ENCODE peak calls at places on chromosome 18, in eight cellular contexts. D is body of pancreas, Y is IMR-90, K is gastrocnemius medialis, J is uterus, R is ovary, G is heart left ventricle, N is tibial nerve. T is an unnamed sample.
A peak's percentile ranks its signal among the peaks of the same experiment; 100 is the strongest.

GRCh38 chr18:48192542-48192941 is 216.6 kb downstream of the ZBTB7C start:
- DNase-seq in N (no peak), R (no peak), J (no peak), K (no peak), G (no peak), Y (no peak), D (no peak), T (no peak)

GRCh38 chr18:12442946-12443345 is 35.2 kb downstream of the PRELID3A start:
- DNase-seq in N (no peak), Y (peak; percentile 75), D (no peak), R (no peak), G (no peak), K (no peak), J (no peak), T (no peak)

GRCh38 chr18:77478619-77479018 is 229.0 kb downstream of the GALR1 start:
- DNase-seq in R (peak; percentile 33), D (peak; percentile 57), J (peak; percentile 53), Y (no peak), K (peak; percentile 54), G (no peak), N (peak; percentile 76), T (peak; percentile 85)

GRCh38 chr18:49055787-49056186 is 105.0 kb upstream of the SMAD7 start:
- DNase-seq in K (peak; percentile 20), Y (peak; percentile 94), N (peak; percentile 51), R (peak; percentile 48), D (no peak), J (peak; percentile 34), G (peak; percentile 79), T (peak; percentile 93)

GRCh38 chr18:68024716-68025115 is 508.2 kb upstream of the DSEL start:
- DNase-seq in D (no peak), Y (no peak), G (no peak), N (peak; percentile 18), J (no peak), K (peak; percentile 2), R (no peak), T (no peak)

GRCh38 chr18:500556-501405 is at the start of gene COLEC12:
- DNase-seq in Y (no peak), G (peak; percentile 66), D (peak; percentile 58), R (no peak), N (peak; percentile 25), J (peak; percentile 21), K (no peak), T (peak; percentile 66)

GRCh38 chr18:35355140-35355618 is 11.0 kb upstream of the ZNF24 start:
- DNase-seq in K (peak; percentile 46), R (peak; percentile 50), Y (peak; percentile 83), G (peak; percentile 73), D (peak; percentile 85), J (peak; percentile 69), N (peak; percentile 76), T (peak; percentile 81)

GRCh38 chr18:10751711-10752110 is 225.9 kb downstream of the NAPG start:
- DNase-seq in K (no peak), N (no peak), D (no peak), R (no peak), G (no peak), Y (no peak), J (no peak), T (no peak)

GRCh38 chr18:12595571-12596255 is 62.2 kb downstream of the SPIRE1 start:
- DNase-seq in G (no peak), K (no peak), N (no peak), Y (no peak), J (no peak), R (no peak), D (no peak), T (no peak)

GRCh38 chr18:51054764-51055163 is 24.8 kb downstream of the SMAD4 start:
- DNase-seq in N (no peak), R (no peak), G (no peak), D (no peak), Y (peak; percentile 50), K (no peak), J (no peak), T (no peak)

GRCh38 chr18:10035306-10035991 is 121.6 kb downstream of the VAPA start:
- DNase-seq in Y (no peak), R (no peak), N (no peak), D (peak; percentile 87), K (no peak), G (no peak), J (peak; percentile 24), T (no peak)

GRCh38 chr18:9974279-9974915 is 60.6 kb downstream of the VAPA start:
- DNase-seq in G (no peak), J (peak; percentile 59), N (no peak), R (no peak), D (no peak), K (no peak), Y (peak; percentile 65), T (no peak)

GRCh38 chr18:44740000-44740399 is 59.3 kb downstream of the SETBP1 start:
- DNase-seq in K (no peak), G (no peak), N (no peak), Y (no peak), D (peak; percentile 71), R (no peak), J (no peak), T (no peak)

GRCh38 chr18:10140928-10141327 is 227.1 kb downstream of the VAPA start:
- DNase-seq in D (peak; percentile 48), G (no peak), J (no peak), N (no peak), R (no peak), K (no peak), Y (peak; percentile 52), T (no peak)

GRCh38 chr18:76379226-76380126 is 115.6 kb downstream of the ZNF516 start:
- DNase-seq in R (no peak), Y (no peak), J (peak; percentile 17), K (no peak), G (no peak), N (no peak), D (no peak), T (peak; percentile 67)

GRCh38 chr18:76377359-76377756 is 117.7 kb downstream of the ZNF516 start:
- DNase-seq in Y (no peak), K (no peak), J (no peak), D (no peak), N (no peak), G (no peak), R (no peak), T (peak; percentile 74)

GRCh38 chr18:76380127-76380729 is 114.8 kb downstream of the ZNF516 start:
- DNase-seq in R (no peak), K (no peak), N (no peak), J (no peak), D (no peak), G (no peak), Y (no peak), T (no peak)

GRCh38 chr18:76376668-76377358 is 118.2 kb downstream of the ZNF516 start:
- DNase-seq in Y (no peak), K (no peak), D (no peak), G (no peak), J (no peak), N (no peak), R (no peak), T (peak; percentile 60)

DNA sequence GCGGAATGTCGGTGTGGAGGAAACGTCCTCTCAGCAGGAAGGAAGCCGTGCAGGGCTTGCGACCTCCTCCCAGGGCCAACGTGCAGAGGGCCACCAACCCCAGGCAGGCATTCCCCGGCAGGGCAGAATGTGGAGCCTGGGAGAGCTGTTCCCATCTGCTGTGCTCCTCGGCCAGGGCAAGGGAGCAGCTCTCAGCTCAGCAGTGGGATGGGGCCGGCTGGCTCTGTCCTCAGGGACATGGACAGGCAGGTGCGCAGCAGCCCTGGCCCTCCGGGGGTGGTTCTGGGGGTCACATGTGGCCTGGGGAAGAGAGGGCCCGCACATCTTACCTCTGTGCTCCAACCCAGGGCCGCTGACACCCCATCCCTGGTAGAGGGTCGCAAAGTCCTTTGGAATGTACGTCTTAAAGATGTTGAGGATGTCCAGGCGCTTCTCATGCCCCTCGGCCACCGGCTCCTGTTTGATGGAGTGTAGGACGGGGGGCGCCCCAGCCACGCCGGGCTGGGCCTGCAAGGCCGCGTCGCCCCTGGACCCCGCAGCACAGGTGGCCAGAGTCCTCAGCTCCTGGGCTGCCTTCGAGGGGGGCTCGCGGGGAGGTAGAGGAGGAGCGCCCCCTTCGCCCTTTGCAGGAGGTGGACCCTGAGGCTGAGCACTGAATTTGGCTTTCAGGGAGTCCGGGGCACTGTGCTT is 116.4 kb downstream of the ZNF516 start:
- DNase-seq in Y (no peak), G (no peak), D (no peak), N (no peak), K (no peak), J (no peak), R (no peak), T (peak; percentile 58)
- TF ChIP-seq POLR2A in Y (no peak), G (no peak), D (no peak), N (no peak), K (no peak), J (no peak), R (no peak), T (no peak)

DNA sequence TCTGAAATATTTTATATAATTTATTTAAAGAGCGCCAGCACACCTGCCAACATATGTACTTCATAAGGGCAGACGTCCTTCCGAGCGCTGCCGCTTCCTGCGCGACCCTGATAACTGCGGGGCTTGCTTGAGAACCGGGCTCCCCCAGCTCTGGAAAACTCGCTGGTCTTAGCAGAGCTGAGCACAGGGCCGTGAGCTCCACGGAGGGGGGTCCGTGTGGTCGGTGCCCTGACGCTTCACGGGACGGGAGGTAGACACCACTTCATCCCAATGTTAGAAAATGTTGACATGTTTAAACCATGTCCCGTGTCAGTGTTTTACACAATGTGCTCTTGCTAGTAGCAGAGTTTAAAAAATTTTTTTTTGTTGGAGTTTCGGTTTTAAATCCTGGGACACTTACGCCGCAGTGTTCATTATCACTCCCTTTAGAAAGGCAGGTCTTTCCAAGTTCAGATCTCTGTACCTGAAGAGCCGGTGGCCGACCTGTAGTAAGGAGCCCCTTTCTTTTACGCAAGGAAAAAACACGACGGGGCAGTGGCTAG is 1.6 kb downstream of the NFATC1 start:
- DNase-seq in D (no peak), R (peak; percentile 29), N (no peak), K (no peak), G (peak; percentile 53), J (no peak), Y (no peak), T (peak; percentile 64)
- H3K27me3 ChIP-seq in D (no peaks in the 10 kb centered on the region), R (no peaks in the 10 kb centered on the region), N (no peaks in the 10 kb centered on the region), K (no peaks in the 10 kb centered on the region), G (no peaks in the 10 kb centered on the region), J (no peaks in the 10 kb centered on the region), Y (peaks cover 9% of the 10 kb centered on the region), T (no peaks in the 10 kb centered on the region)

DNA sequence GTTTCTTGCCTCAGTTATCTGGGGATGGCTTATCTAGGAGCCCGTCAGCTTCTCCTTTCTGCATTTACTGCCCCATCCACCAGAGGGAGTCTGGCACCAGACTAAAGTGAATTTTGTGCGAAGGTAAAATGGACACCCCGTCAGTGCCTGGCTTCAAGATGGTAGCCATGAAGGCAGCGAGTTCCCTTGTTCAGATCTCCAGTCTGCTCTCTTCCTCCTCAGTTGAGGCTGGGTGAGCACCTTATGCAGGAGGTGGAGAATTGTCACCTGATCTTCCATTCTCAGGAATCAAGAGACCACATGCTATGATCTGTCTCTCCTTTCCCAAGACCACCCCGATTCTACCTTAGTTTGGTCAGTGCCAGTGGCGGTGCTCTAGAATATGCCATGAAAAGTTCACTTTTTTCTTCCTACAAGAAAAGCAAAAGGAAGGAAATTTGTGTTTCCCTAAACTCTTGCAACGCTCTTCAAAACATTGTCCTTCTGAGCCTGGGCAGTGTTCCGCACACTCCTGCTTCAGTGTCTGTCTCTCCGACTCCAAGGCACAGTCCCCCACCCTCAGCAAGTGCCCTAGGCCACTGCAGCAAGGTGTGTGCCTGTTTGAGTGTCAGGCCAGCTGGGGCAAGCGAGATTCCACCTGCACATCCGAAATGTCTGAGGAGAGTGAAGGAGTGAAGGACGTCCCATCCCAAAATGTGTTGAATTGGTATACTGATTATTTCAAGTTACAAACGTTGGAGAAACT is 168.6 kb downstream of the SS18 start:
- DNase-seq in Y (peak; percentile 20), N (no peak), J (no peak), D (peak; percentile 58), R (no peak), G (no peak), K (no peak), T (no peak)
- H3K4me3 ChIP-seq in Y (no peak overlapping the region), N (no peak overlapping the region), J (no peak overlapping the region), D (no peak overlapping the region), R (no peak overlapping the region), G (no peak overlapping the region), K (no peak overlapping the region), T (no peak overlapping the region)

GRCh38 chr18:58102875-58103274 is 58.8 kb downstream of the NEDD4L start:
- DNase-seq in J (no peak), G (no peak), K (no peak), D (no peak), R (no peak), N (no peak), Y (no peak), T (no peak)
- TF ChIP-seq POLR2A in J (no peak), G (no peak), K (no peak), D (no peak), R (no peak), N (no peak), Y (no peak), T (no peak)

T was measured in sigmoid colon.